ENCODE peak calls at places on chromosomes 13 and 19, in four cellular contexts. O, Z, G and W are unnamed samples.

GRCh38 chr13:47893527-47893926 is 107.5 kb downstream of the SUCLA2 start:
- DNase-seq in O (no peak), Z (no peak), G (no peak), W (no peak)

GRCh38 chr13:21576424-21576823 is 27.5 kb downstream of the MICU2 start:
- DNase-seq in O (no peak), Z (peak; percentile 49), G (no peak), W (no peak)

GRCh38 chr19:41299755-41300089 is 10.2 kb upstream of the CCDC97 start:
- DNase-seq in O (no peak), Z (no peak), G (no peak), W (no peak)

GRCh38 chr19:11232555-11232954 is 6.9 kb upstream of the ANGPTL8 start:
- DNase-seq in O (no peak), Z (no peak), G (no peak), W (no peak)

GRCh38 chr13:99221567-99222239 is 21.0 kb downstream of the UBAC2 start:
- DNase-seq in O (no peak), Z (no peak), G (no peak), W (no peak)

GRCh38 chr19:32269831-32270230 is 75.6 kb upstream of the ZNF507 start:
- DNase-seq in O (no peak), Z (no peak), G (no peak), W (no peak)

GRCh38 chr19:41377977-41378707 is 1.8 kb downstream of the TMEM91 start:
- DNase-seq in O (peak; percentile 33), Z (peak; percentile 39), G (no peak), W (no peak)

GRCh38 chr19:44942067-44942571 is at the start of gene APOC4:
- DNase-seq in O (no peak), Z (peak; percentile 29), G (no peak), W (no peak)

GRCh38 chr19:42524250-42524649 is 4.0 kb downstream of the CEACAM1 start:
- DNase-seq in O (no peak), Z (no peak), G (no peak), W (no peak)

GRCh38 chr19:54366811-54367210 is 2.1 kb upstream of the LAIR1 start:
- DNase-seq in O (no peak), Z (no peak), G (no peak), W (no peak)

GRCh38 chr13:111410232-111411021 is 90.0 kb downstream of the TEX29 start:
- DNase-seq in O (no peak), Z (no peak), G (no peak), W (no peak)

GRCh38 chr13:77565635-77566034 is 30.1 kb downstream of the SCEL start:
- DNase-seq in O (no peak), Z (peak; percentile 6), G (peak; percentile 4), W (peak; percentile 3)

GRCh38 chr19:38303517-38304351 is at the start of gene C19orf33:
- DNase-seq in O (no peak), Z (no peak), G (peak; percentile 100), W (no peak)

GRCh38 chr19:13554506-13555235 is 48.4 kb upstream of the CACNA1A start:
- DNase-seq in O (no peak), Z (no peak), G (no peak), W (no peak)

GRCh38 chr19:46919324-46919723 is 58.5 kb downstream of the ARHGAP35 start:
- DNase-seq in O (no peak), Z (no peak), G (no peak), W (no peak)

GRCh38 chr19:42290523-42291436 is 11.2 kb upstream of the PRR19 start:
- DNase-seq in O (no peak), Z (no peak), G (peak; percentile 95), W (peak; percentile 61)

GRCh38 chr19:5839312-5840017 is at the start of gene FUT6:
- DNase-seq in O (no peak), Z (no peak), G (no peak), W (peak; percentile 59)

GRCh38 chr19:48628486-48629296 is 8.5 kb downstream of the DBP start:
- DNase-seq in O (no peak), Z (no peak), G (no peak), W (no peak)

GRCh38 chr19:39544201-39544903 is 4.4 kb upstream of the EID2 start:
- DNase-seq in O (no peak), Z (no peak), G (no peak), W (no peak)

GRCh38 chr13:31154939-31155338 is 6.8 kb downstream of the HSPH1 start:
- DNase-seq in O (no peak), Z (no peak), G (no peak), W (no peak)

GRCh38 chr19:33216198-33216830 is 9.3 kb downstream of the SLC7A10 start:
- DNase-seq in O (no peak), Z (no peak), G (no peak), W (no peak)

GRCh38 chr13:103277099-103277498 is 210.9 kb upstream of the SLC10A2 start:
- DNase-seq in O (no peak), Z (no peak), G (no peak), W (no peak)

GRCh38 chr19:2184422-2185012 is 20.8 kb downstream of the DOT1L start:
- DNase-seq in O (no peak), Z (no peak), G (no peak), W (no peak)

GRCh38 chr13:46124531-46124966 is 19.7 kb upstream of the CPB2 start:
- DNase-seq in O (no peak), Z (no peak), G (no peak), W (no peak)

GRCh38 chr19:16094360-16095070 is 17.2 kb upstream of the RAB8A start:
- DNase-seq in O (no peak), Z (no peak), G (no peak), W (no peak)

GRCh38 chr13:112575680-112576079 is 12.3 kb downstream of the TUBGCP3 start:
- DNase-seq in O (no peak), Z (peak; percentile 28), G (no peak), W (no peak)
- TF ChIP-seq PHF8 in O (no peak), Z (no peak), G (no peak), W (no peak)

GRCh38 chr13:42041684-42042035 is 6.8 kb upstream of the DGKH start:
- DNase-seq in O (no peak), Z (peak; percentile 67), G (peak; percentile 61), W (no peak)
- TF ChIP-seq PHF8 in O (no peak), Z (no peak), G (no peak), W (no peak)

DNA sequence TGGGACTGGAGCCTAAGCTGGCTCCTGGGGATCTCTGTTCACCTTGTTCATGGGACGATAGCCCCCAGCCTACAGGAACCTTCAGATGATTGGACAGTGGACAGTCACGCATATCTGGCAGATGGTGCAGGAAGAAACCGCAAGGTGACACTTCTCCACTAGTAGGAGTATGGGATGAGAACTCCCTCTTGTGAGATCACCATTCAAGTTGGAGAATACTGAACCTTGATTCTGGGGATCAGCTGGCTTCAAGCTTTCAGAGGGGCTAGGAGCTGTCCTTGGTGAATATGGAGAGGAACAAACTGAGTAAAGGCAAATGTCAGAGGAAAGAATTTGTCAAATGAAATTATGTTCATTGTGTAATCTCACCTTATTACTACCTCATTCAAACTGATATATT is 204.5 kb downstream of the PDS5B start:
- DNase-seq in O (no peak), Z (peak; percentile 4), G (no peak), W (peak; percentile 5)
- TF ChIP-seq PHF8 in O (no peak), Z (no peak), G (no peak), W (no peak)

GRCh38 chr13:29924482-29924884 is 74.1 kb upstream of the UBL3 start:
- DNase-seq in O (no peak), Z (no peak), G (peak; percentile 35), W (peak; percentile 44)
- TF ChIP-seq PHF8 in O (no peak), Z (no peak), G (no peak), W (no peak)

DNA sequence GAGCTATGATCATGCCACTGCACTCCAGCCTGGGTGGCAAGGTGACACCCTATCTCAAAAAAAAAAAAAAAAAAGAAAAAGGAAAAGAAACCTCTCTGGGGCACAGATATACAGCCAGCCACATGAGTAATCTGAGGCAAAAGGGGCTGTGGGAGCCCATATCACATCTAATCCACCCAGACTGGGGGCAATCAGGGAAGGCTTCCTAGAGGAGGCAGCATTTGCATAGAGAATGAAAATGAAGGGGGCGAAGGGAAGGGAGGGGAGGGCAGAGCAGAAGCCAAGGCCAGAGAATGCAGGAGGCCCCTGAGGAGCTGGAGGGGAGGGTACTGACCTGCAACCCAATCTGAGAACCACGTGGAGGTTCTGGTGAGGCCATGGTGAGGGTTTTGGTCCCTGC is 13.2 kb downstream of the STXBP2 start:
- DNase-seq in O (no peak), Z (no peak), G (no peak), W (no peak)
- TF ChIP-seq PHF8 in O (no peak), Z (no peak), G (no peak), W (no peak)

GRCh38 chr19:917323-918151 is at the start of gene KISS1R:
- DNase-seq in O (no peak), Z (peak; percentile 90), G (peak; percentile 51), W (peak; percentile 71)

GRCh38 chr19:918152-918437 is 962 bp downstream of the KISS1R start:
- DNase-seq in O (no peak), Z (no peak), G (no peak), W (no peak)

GRCh38 chr19:920051-920857 is 3.1 kb downstream of the KISS1R start:
- DNase-seq in O (no peak), Z (no peak), G (no peak), W (no peak)

GRCh38 chr19:919157-920050 is 2.3 kb downstream of the KISS1R start:
- DNase-seq in O (no peak), Z (no peak), G (no peak), W (no peak)

GRCh38 chr19:918481-919156 is 1.5 kb downstream of the KISS1R start:
- DNase-seq in O (no peak), Z (no peak), G (no peak), W (no peak)
- TF ChIP-seq PHF8 in O (no peak), Z (no peak), G (no peak), W (no peak)

GRCh38 chr19:50325310-50326100 is 3.7 kb downstream of the KCNC3 start:
- DNase-seq in O (peak; percentile 92), Z (peak; percentile 90), G (peak; percentile 99), W (peak; percentile 84)
- TF ChIP-seq PHF8 in O (no peak), Z (no peak), G (no peak), W (no peak)

DNA sequence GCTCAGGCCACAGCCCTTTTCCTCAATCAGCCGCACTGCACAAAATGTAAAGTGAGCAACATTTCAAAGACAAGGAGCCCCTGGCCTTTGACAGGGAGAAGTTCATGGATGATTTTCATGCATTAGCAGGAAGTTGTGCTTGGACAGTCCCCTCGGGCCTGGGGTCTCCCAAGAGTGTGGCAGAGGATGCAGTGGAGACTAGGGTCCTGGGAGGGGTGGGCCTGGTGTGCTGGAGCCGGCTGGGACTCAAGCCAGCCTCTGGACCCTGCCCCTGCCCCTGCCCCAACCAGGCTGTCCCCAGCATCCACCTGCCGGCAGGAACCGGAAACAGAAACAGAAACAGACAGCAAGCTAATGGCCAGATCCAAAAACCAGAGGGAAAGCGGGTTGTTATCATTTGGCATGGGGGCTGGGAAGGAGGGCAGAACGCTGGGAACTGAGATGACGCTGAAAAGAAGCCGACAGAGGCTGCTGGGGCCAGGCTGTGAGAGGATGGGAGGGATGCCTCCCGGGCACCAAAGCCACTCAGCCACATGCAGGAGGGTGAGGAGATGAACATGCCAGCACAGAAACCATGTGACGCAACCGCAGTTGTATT is 2.3 kb downstream of the GAS6 start:
- DNase-seq in O (no peak), Z (no peak), G (no peak), W (no peak)
- TF ChIP-seq PHF8 in O (no peak), Z (no peak), G (no peak), W (no peak)